ENCODE peak calls at places on chromosome 19, in six cellular contexts. W is mesenchymal stem cell, X is H9, G is IMR-90, R is H1, Y is trophoblast cell. U is an unnamed sample.

GRCh38 chr19:30316000-30316491 is 56.1 kb upstream of the ZNF536 start:
- DNase-seq in Y (no peak), R (no peak), W (no peak), X (no peak), G (no peak), U (no peak)

GRCh38 chr19:22882797-22883196 is 50.7 kb downstream of the ZNF723 start:
- DNase-seq in W (peak), G (peak), R (no peak), Y (peak), X (no peak), U (no peak)

GRCh38 chr19:16661480-16662034 is 618 bp downstream of the TMEM38A start:
- DNase-seq in Y (peak), R (peak), W (no peak), X (peak), G (no peak), U (no peak)

GRCh38 chr19:18007939-18008673 is at the start of gene ARRDC2:
- DNase-seq in Y (peak), X (peak), G (peak), R (peak), W (peak), U (peak)

GRCh38 chr19:35851213-35852028 is 883 bp downstream of the NPHS1 start:
- DNase-seq in G (no peak), Y (no peak), X (peak), W (no peak), R (peak), U (no peak)

GRCh38 chr19:676007-676342 is 217 bp upstream of the FSTL3 start:
- DNase-seq in Y (no peak), X (no peak), R (no peak), G (no peak), W (no peak), U (no peak)

GRCh38 chr19:41734585-41734984 is 20.7 kb upstream of the CEACAM6 start:
- DNase-seq in X (no peak), G (no peak), Y (no peak), R (no peak), W (no peak), U (no peak)

GRCh38 chr19:17784201-17785008 is 10.5 kb upstream of the B3GNT3 start:
- DNase-seq in G (peak), Y (peak), R (peak), X (peak), W (peak), U (peak)

GRCh38 chr19:17871878-17872250 is at the start of gene SLC5A5:
- DNase-seq in X (peak), W (no peak), G (no peak), R (peak), Y (no peak), U (no peak)

GRCh38 chr19:11044436-11044835 is 44.8 kb upstream of the LDLR start:
- DNase-seq in X (no peak), R (no peak), G (no peak), Y (no peak), W (no peak), U (no peak)

GRCh38 chr19:12156254-12157058 is at the start of gene ZNF625:
- DNase-seq in R (peak), G (peak), Y (peak), X (peak), W (peak), U (peak)

GRCh38 chr19:12527034-12527836 is 24.0 kb downstream of the ZNF564 start:
- DNase-seq in X (no peak), R (no peak), W (peak), G (peak), Y (no peak), U (no peak)

GRCh38 chr19:36140289-36141038 is 598 bp downstream of the CAPNS1 start:
- DNase-seq in W (peak), G (peak), X (peak), R (peak), Y (peak), U (peak)

GRCh38 chr19:8421484-8422461 is 8.7 kb downstream of the MARCHF2 start:
- DNase-seq in W (no peak), R (no peak), Y (no peak), X (no peak), G (no peak), U (no peak)
- H2BK120ac ChIP-seq in W (no peak), R (no peak), Y (no peak), X (no peak), G (no peak), U (no peak)

GRCh38 chr19:47480658-47481057 is 3.4 kb downstream of the KPTN start:
- DNase-seq in X (no peak), W (no peak), Y (no peak), R (no peak), G (no peak), U (no peak)

GRCh38 chr19:47473336-47473735 is 1.6 kb upstream of the SLC8A2 start:
- DNase-seq in X (no peak), W (no peak), G (no peak), R (no peak), Y (no peak), U (no peak)

GRCh38 chr19:47475460-47475859 is 3.8 kb upstream of the SLC8A2 start:
- DNase-seq in R (no peak), G (peak), X (no peak), Y (no peak), W (no peak), U (no peak)

GRCh38 chr19:47479701-47480503 is 4.1 kb downstream of the KPTN start:
- DNase-seq in W (peak), R (peak), G (no peak), X (peak), Y (peak), U (no peak)

GRCh38 chr19:47476438-47476972 is 4.8 kb upstream of the SLC8A2 start:
- DNase-seq in R (no peak), G (no peak), Y (no peak), X (no peak), W (no peak), U (no peak)
- H4K91ac ChIP-seq in R (no peak), G (no peak), Y (no peak), X (no peak), W (no peak), U (no peak)

DNA sequence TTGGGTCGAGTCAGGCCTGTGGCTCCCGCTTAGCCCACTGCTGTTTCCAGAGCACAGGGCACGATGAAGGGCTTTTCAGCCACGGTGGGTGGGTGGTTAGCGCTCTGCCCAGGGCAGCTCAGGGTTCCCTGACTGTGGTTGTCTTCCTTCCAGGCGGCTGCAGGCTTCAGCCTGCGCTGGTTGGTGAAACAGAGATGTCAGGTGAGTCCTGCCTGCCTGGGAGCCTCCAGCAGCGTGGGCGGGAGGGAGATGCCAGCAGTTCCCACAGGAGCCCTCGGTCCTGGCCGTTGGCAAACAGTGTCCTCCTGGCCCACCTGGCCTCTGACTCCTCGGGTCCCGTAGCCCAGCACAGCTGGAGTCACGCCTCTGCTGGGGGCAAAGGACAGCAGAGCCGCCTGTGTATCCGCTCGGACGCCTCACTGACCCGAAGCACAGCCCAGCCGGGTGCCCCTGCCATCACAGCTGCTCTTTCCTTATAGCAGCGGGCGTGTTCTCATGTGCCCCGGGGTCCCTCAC is 9.7 kb downstream of the ADAT3 start:
- DNase-seq in X (no peak), R (no peak), Y (no peak), G (no peak), W (no peak), U (no peak)
- H3K9ac ChIP-seq in X (no peak), R (no peak), Y (no peak), G (no peak), W (no peak), U (no peak)

GRCh38 chr19:15371119-15371518 is 8.5 kb downstream of the AKAP8 start:
- DNase-seq in R (no peak), Y (no peak), W (no peak), X (no peak), G (no peak), U (no peak)

GRCh38 chr19:15368798-15369593 is 10.6 kb downstream of the AKAP8 start:
- DNase-seq in W (no peak), Y (no peak), X (no peak), R (no peak), G (no peak), U (no peak)

GRCh38 chr19:15368051-15368632 is 11.4 kb downstream of the AKAP8 start:
- DNase-seq in X (no peak), R (no peak), W (no peak), Y (no peak), G (no peak), U (no peak)

GRCh38 chr19:15367439-15367838 is 12.1 kb downstream of the AKAP8 start:
- DNase-seq in W (peak), R (no peak), X (no peak), Y (no peak), G (no peak), U (no peak)

DNA sequence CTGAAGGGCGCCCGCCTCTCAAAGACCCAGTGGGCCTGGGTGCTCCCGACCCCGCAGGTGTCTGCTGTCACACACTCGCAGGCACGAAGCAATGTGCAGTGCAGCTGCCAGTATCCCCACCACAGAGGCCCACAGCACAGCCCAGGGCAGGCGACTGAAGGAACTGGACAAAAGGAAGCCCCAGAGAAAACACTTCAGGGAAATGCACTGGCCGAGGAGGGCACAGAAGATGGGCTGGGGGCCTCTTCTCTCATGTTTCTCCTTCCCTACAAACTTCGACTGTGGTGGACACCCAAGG is 10.0 kb downstream of the AKAP8 start:
- DNase-seq in R (no peak), Y (no peak), X (no peak), W (no peak), G (no peak), U (no peak)
- H2BK120ac ChIP-seq in R (no peak), Y (no peak), X (no peak), W (no peak), G (no peak), U (no peak)

U was measured in neuronal stem cell.